ENCODE peak calls at places on chromosomes 4 and X, in six cellular contexts. E, X, Y, K, D and B are unnamed samples.

GRCh38 chr4:75834772-75835154 is 67.5 kb downstream of the PPEF2 start:
- DNase-seq in E (no peak), D (peak; percentile 12), Y (no peak), K (no peak), X (no peak), B (no peak)

GRCh38 chrX:114583646-114584433 is at the start of gene HTR2C:
- DNase-seq in Y (no peak), X (no peak), E (no peak), K (no peak), D (no peak), B (no peak)

GRCh38 chrX:136209016-136209738 is 42.0 kb downstream of the MAP7D3 start:
- DNase-seq in E (peak; percentile 68), K (peak; percentile 8), D (no peak), X (peak; percentile 34), Y (peak; percentile 64), B (no peak)

GRCh38 chrX:134676440-134676839 is 18.2 kb upstream of the PLAC1 start:
- DNase-seq in Y (no peak), D (no peak), K (no peak), E (no peak), X (peak; percentile 16), B (no peak)

GRCh38 chrX:135632353-135632752 is 81.1 kb upstream of the CT45A1 start:
- DNase-seq in E (no peak), K (no peak), Y (no peak), X (no peak), D (no peak), B (no peak)

GRCh38 chr4:76639292-76639691 is 204.3 kb downstream of the SHROOM3 start:
- DNase-seq in E (peak; percentile 18), X (no peak), Y (no peak), K (no peak), D (no peak), B (no peak)

GRCh38 chr4:78629991-78630541 is 78.5 kb downstream of the ANXA3 start:
- DNase-seq in X (peak; percentile 63), E (peak; percentile 23), Y (no peak), K (no peak), D (no peak), B (no peak)

GRCh38 chr4:80202784-80203553 is 5.7 kb downstream of the PRDM8 start:
- DNase-seq in D (no peak), X (peak; percentile 38), Y (peak; percentile 70), K (no peak), E (no peak), B (no peak)

GRCh38 chrX:155188786-155189185 is 27.5 kb upstream of the VBP1 start:
- DNase-seq in D (no peak), X (no peak), E (no peak), K (no peak), Y (no peak), B (no peak)

GRCh38 chrX:54786972-54787371 is 11.1 kb downstream of the ITIH6 start:
- DNase-seq in Y (no peak), E (no peak), X (no peak), D (no peak), K (no peak), B (no peak)

GRCh38 chrX:65581661-65582339 is 47.2 kb upstream of the LAS1L start:
- DNase-seq in E (peak; percentile 51), K (peak; percentile 48), Y (no peak), D (peak; percentile 26), X (peak; percentile 73), B (peak; percentile 26)

GRCh38 chr4:88965053-88965452 is 91.9 kb downstream of the FAM13A start:
- DNase-seq in Y (no peak), K (no peak), X (no peak), E (no peak), D (no peak), B (no peak)

GRCh38 chr4:161655148-161655547 is 508.7 kb downstream of the FSTL5 start:
- DNase-seq in D (no peak), K (no peak), Y (no peak), X (no peak), E (no peak), B (no peak)

GRCh38 chr4:183335369-183335940 is 13.2 kb upstream of the CLDN24 start:
- DNase-seq in E (no peak), D (peak; percentile 31), Y (no peak), X (peak; percentile 32), K (no peak), B (no peak)

GRCh38 chr4:152247271-152247975 is 288.5 kb downstream of the FBXW7 start:
- DNase-seq in E (no peak), X (peak; percentile 22), K (no peak), D (no peak), Y (peak; percentile 65), B (no peak)

GRCh38 chr4:151685303-151685702 is 75.5 kb downstream of the GATB start:
- DNase-seq in E (no peak), Y (no peak), D (no peak), K (no peak), X (no peak), B (no peak)

GRCh38 chrX:113975441-113975840 is 608.4 kb upstream of the HTR2C start:
- DNase-seq in K (no peak), X (no peak), D (no peak), Y (no peak), E (no peak), B (no peak)

GRCh38 chrX:131812847-131813825 is 210.0 kb upstream of the STK26 start:
- DNase-seq in X (no peak), K (no peak), Y (no peak), D (no peak), E (no peak), B (no peak)

GRCh38 chrX:20060961-20061868 is 55.5 kb downstream of the MAP7D2 start:
- DNase-seq in D (no peak), E (no peak), K (no peak), Y (no peak), X (no peak), B (no peak)

GRCh38 chrX:25204182-25204581 is 188.4 kb upstream of the ARX start:
- DNase-seq in E (no peak), X (no peak), Y (no peak), D (no peak), K (no peak), B (no peak)

GRCh38 chr4:42612898-42613297 is 44.0 kb downstream of the ATP8A1 start:
- DNase-seq in D (no peak), E (no peak), X (no peak), Y (no peak), K (no peak), B (no peak)

GRCh38 chrX:105765691-105766090 is 56.6 kb upstream of the NRK start:
- DNase-seq in K (no peak), D (peak; percentile 0), E (no peak), X (peak; percentile 7), Y (no peak), B (no peak)

GRCh38 chr4:2364654-2365053 is 53.8 kb downstream of the ZFYVE28 start:
- DNase-seq in D (no peak), K (no peak), E (peak; percentile 42), Y (no peak), X (no peak), B (no peak)

GRCh38 chrX:116240446-116240845 is 69.9 kb downstream of the AGTR2 start:
- DNase-seq in Y (no peak), K (no peak), E (no peak), D (no peak), X (no peak), B (no peak)

GRCh38 chrX:115909017-115909416 is 261.5 kb upstream of the AGTR2 start:
- DNase-seq in X (no peak), E (no peak), D (no peak), K (no peak), Y (no peak), B (no peak)

GRCh38 chr4:123785515-123785914 is 388.9 kb downstream of the SPRY1 start:
- DNase-seq in X (no peak), D (no peak), Y (peak; percentile 65), E (peak; percentile 14), K (no peak), B (no peak)

GRCh38 chr4:150253965-150254364 is 175.7 kb downstream of the DCLK2 start:
- DNase-seq in X (no peak), Y (no peak), K (no peak), E (no peak), D (no peak), B (no peak)

GRCh38 chr4:38902695-38903094 is 35.1 kb downstream of the FAM114A1 start:
- DNase-seq in X (peak; percentile 21), E (no peak), D (peak; percentile 27), Y (no peak), K (no peak), B (no peak)
- TF ChIP-seq CTCF in X (peak; percentile 52), E (peak; percentile 27), D (peak; percentile 49), Y (peak; percentile 52), K (peak; percentile 67), B (peak; percentile 55)

DNA sequence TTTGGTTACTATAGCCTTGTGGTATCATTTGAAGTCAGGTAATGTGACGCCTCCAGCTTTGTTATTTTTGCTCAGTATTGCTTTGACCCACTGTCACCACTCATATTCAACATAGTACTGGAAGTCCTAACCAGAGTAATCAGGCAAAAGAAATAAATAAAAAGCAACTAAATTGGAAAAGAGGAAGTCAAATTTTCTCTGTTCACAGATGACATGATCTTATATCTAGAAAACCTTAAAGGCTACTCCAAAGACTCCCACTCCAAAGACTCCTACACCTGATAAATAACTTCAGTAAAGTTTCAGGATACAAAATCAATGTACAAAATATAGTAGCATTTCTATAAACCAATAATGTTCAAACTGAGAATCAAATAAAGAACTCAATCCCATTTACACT is 348.6 kb downstream of the CXXC4 start:
- DNase-seq in K (no peak), D (no peak), Y (no peak), E (no peak), X (no peak), B (no peak)
- TF ChIP-seq CTCF in K (no peak), D (no peak), Y (no peak), E (no peak), X (no peak), B (no peak)

DNA sequence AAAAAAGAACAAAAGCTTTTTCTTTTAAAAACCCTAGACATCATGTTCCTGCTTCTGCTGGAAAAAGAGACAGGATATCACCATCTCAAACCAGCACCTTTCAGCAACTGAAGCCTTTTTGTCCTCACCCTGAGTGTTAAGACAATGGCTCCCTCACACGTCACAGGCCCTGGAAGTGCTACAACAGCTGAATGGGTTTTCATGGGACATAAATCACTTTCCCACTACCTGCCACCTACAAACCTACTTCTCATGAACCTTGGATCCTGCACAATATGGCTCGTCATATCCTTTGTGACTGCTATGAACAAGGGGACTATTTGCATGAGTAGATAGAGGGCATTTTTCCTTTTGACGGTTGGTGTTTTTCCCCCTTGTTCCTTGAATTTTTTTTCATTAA is 93.6 kb downstream of the TSPAN5 start:
- DNase-seq in Y (no peak), E (no peak), D (no peak), K (no peak), X (no peak), B (no peak)
- TF ChIP-seq CTCF in Y (no peak), E (no peak), D (no peak), K (no peak), X (no peak), B (no peak)

GRCh38 chrX:68646421-68646820 is 1.0 kb upstream of the STARD8 start:
- DNase-seq in X (no peak), Y (no peak), D (no peak), E (no peak), K (no peak), B (no peak)

GRCh38 chrX:68648960-68649359 is 1.5 kb downstream of the STARD8 start:
- DNase-seq in X (no peak), K (no peak), D (no peak), Y (no peak), E (no peak), B (no peak)

GRCh38 chrX:68652327-68652930 is 5.0 kb downstream of the STARD8 start:
- DNase-seq in D (no peak), E (no peak), X (no peak), Y (no peak), K (no peak), B (no peak)

GRCh38 chrX:68650491-68650890 is 3.0 kb downstream of the STARD8 start:
- DNase-seq in E (no peak), Y (no peak), D (no peak), X (no peak), K (no peak), B (no peak)

GRCh38 chrX:68647156-68647957 is at the start of gene STARD8:
- DNase-seq in Y (peak; percentile 66), X (peak; percentile 41), K (peak; percentile 12), E (peak; percentile 35), D (peak; percentile 2), B (peak; percentile 15)
- TF ChIP-seq CTCF in Y (no peak), X (peak; percentile 24), K (no peak), E (no peak), D (no peak), B (no peak)